ENCODE peak calls at places on chromosomes 13 and 19, in six cellular contexts. R is suprapubic skin, E is GM12878, Y is sigmoid colon, M is heart left ventricle, U is IMR-90. P is an unnamed sample.

GRCh38 chr13:51772781-51773180 is 31.2 kb downstream of the DHRS12 start:
- DNase-seq in U (no peak), Y (no peak), E (no peak), R (no peak), M (no peak), P (no peak)

GRCh38 chr13:49304356-49304755 is 56.6 kb downstream of the CDADC1 start:
- DNase-seq in Y (no peak), E (no peak), U (no peak), M (no peak), R (no peak), P (no peak)

GRCh38 chr13:42574435-42575311 is 721 bp downstream of the TNFSF11 start:
- DNase-seq in R (no peak), M (no peak), E (no peak), U (no peak), Y (no peak), P (peak)

GRCh38 chr13:40986328-40986856 is 32.7 kb downstream of the ELF1 start:
- DNase-seq in E (no peak), M (no peak), Y (no peak), R (no peak), U (peak), P (no peak)

GRCh38 chr19:52936151-52936957 is 13.1 kb upstream of the ZNF888 start:
- DNase-seq in U (no peak), E (peak), M (no peak), R (no peak), Y (peak), P (no peak)

GRCh38 chr19:54439174-54439851 is 9.7 kb upstream of the LENG8 start:
- DNase-seq in E (no peak), M (no peak), U (no peak), Y (no peak), R (no peak), P (no peak)

GRCh38 chr13:113014752-113015745 is 46.0 kb downstream of the MCF2L start:
- DNase-seq in E (no peak), R (no peak), M (no peak), Y (no peak), U (no peak), P (no peak)

GRCh38 chr13:51584731-51585191 is 499 bp downstream of the WDFY2 start:
- DNase-seq in R (peak), E (no peak), U (peak), M (no peak), Y (peak), P (no peak)

GRCh38 chr13:110399801-110400200 is 92.7 kb downstream of the COL4A2 start:
- DNase-seq in E (no peak), M (no peak), R (no peak), U (peak), Y (no peak), P (no peak)

GRCh38 chr13:72990883-72991282 is 67.9 kb upstream of the KLF5 start:
- DNase-seq in M (no peak), Y (no peak), U (peak), E (no peak), R (no peak), P (no peak)

GRCh38 chr13:109428146-109428545 is 358.2 kb downstream of the IRS2 start:
- DNase-seq in E (no peak), M (no peak), Y (no peak), R (no peak), U (no peak), P (no peak)

GRCh38 chr13:27599845-27600553 is 20.3 kb downstream of the LNX2 start:
- DNase-seq in E (no peak), U (peak), M (no peak), R (no peak), Y (no peak), P (no peak)

GRCh38 chr13:74675185-74675584 is 541.0 kb upstream of the KLF12 start:
- DNase-seq in E (no peak), R (no peak), Y (no peak), U (peak), M (no peak), P (no peak)

GRCh38 chr13:105878119-105878518 is 657.3 kb downstream of the EFNB2 start:
- DNase-seq in E (no peak), Y (no peak), U (no peak), R (no peak), M (no peak), P (no peak)

DNA sequence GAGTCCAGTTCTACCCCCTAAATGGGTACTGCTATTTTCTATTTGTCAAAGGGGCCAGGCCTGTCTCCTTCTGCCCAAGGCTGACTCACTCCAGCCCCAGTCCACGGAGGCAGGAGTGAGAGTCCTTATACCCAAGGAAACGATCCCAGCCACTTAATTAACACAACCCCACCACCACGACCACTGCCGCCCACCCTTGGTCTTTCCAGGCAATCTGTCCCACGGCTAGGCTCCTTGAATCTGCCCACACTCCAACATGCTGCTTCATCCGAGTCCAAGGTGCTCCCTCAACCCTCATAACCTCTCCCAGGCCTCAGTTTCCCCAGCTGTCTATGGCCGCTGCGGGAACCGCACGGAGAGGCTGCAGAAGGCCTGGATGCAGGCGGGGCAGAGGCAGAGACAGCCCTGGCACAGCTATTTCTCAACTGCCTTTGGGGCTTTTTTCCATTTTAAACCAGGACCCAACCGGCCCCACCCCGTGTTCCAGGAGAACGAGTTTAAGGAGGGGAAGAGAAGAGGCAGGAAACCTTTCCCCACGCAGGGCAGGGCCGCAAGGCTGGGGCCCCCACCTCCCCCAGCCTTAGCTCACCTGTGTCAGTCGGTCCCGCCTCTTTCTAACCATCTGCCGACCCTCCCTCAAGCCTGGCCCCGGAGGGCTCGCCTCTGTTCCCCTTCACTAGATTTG is 746 bp downstream of the RAB3D start:
- DNase-seq in E (no peak), Y (no peak), M (no peak), R (no peak), U (no peak), P (no peak)
- TF ChIP-seq POLR2A in E (no peak), Y (no peak), M (no peak), R (no peak), U (no peak), P (no peak)

DNA sequence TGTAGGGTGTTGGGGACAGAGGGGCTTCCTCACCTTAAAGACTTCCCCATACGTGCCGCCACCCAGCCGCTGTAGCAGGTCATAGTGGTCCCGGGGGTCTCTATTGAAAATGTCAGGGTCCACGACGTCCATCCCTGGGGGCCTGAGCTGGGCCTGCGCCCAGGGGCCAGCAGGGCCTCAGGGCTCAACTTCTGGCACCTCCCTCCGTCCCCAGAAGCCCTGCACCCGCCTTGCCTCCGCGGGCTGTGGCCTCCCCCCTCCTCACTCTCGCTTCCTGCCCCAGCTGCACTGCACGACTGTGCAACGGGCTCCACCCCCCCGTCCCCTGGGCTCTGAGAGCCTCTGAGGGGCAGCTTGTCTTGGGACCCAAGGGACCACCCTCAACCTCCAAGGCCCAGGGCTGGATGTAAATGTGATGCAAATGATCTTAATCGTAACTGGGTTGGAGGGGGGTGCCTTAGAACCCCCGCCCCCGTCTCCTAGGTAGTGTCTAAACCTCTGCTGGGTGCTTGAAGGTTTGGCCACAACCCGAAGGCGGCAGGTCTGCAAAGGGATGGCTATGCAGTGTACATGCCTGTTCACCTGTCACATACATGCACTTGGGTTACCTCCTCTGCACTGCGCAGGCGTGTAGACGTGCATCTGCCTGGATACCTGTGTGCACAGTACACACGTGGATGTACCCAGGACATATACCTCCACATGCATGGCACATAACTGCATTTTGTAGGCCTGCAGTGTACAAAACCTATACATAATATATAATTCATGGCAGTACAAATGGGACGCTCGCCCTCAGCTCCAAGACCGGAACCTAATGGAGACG is at the start of gene MAP4K1:
- DNase-seq in E (peak), R (no peak), Y (no peak), M (peak), U (no peak), P (peak)
- H3K4me3 ChIP-seq in E (peak), R (peak), Y (peak), M (peak), U (peak), P (peak)

DNA sequence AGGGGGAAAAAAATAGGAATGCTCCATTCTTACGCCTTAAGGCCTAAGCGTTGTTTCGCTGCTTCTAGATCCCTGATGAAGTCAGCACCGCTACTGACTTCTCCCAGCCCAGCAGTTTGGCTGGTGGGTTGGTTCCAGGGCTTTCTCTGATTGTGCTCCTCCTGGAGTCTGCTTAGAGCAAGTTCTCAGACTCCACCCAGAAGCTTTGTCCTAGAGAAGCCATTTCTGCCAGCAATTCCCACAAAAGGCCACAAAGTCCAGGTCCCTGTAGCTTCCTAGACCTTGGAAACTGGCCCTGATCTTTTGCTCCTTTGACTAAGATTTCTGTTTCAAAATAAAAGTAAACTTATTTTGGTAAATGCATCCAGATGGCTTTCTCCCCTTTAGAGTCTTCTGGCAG is 65.4 kb downstream of the KCTD12 start:
- DNase-seq in M (peak), Y (peak), R (peak), E (no peak), U (no peak), P (no peak)
- TF ChIP-seq CTCF in M (peak), Y (no peak), R (no peak), E (no peak), U (peak), P (no peak)

GRCh38 chr19:5694952-5695648 is 5.0 kb downstream of the RPL36 start:
- DNase-seq in U (no peak), Y (peak), R (no peak), E (no peak), M (no peak), P (no peak)
- TF ChIP-seq POLR2A in U (no peak), Y (no peak), R (no peak), E (no peak), M (no peak), P (no peak)

GRCh38 chr13:35840991-35841604 is 290.1 kb downstream of the DCLK1 start:
- DNase-seq in M (no peak), E (no peak), Y (no peak), U (no peak), R (no peak), P (no peak)
- H3K4me3 ChIP-seq in M (no peak), E (no peak), Y (no peak), U (no peak), R (no peak), P (no peak)

GRCh38 chr13:31200636-31200970 is 828 bp downstream of the B3GLCT start:
- DNase-seq in M (peak), E (no peak), U (no peak), R (no peak), Y (peak), P (peak)
- TF ChIP-seq CTCF in M (no peak), E (no peak), U (no peak), R (no peak), Y (no peak), P (no peak)

DNA sequence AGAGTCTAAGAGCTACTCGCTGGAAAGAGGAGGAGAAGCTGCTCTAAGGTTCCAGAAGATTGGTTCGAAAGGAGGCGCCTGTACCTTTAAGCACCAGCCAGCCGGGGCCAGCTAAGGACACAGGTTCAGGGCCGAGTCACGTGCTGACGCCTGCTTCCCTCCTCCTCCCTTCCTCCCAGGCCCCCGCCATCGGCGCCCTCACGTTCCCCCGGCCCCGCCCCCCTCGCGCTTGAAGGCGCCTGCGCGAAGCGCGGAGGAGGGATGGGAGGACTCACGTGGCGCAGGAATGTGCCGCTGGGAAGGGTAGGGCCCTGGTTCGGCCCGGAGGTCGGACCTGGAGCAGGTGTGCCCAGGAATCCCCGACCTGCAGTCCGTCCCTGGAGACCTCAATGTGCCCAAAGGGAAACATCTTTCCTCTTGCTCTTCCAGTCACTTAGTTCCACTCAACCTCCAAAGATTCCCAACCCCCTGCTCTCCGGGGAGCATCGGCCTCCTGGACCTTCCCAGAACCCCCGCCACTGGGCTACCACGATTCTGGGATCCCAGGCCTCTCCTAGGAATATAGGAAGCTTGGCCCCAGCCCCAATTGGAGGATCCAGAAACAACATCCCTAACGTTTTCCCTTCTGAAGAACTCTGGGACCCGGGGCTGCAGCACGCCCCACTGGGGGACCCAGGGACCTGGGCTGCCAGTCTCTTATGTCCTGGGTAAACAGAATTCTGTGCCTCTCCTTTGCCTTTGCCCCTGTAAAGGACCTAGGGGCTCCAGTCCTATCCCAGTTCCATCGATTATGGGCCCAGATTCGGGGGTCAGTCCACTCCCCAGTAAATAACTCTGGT is 2.5 kb downstream of the DBP start:
- DNase-seq in U (peak), Y (peak), R (peak), M (peak), E (peak), P (peak)
- TF ChIP-seq POLR2A in U (no peak), Y (peak), R (no peak), M (no peak), E (peak), P (no peak)

GRCh38 chr13:31160857-31161582 is 684 bp downstream of the HSPH1 start:
- DNase-seq in Y (peak), E (peak), M (peak), R (no peak), U (peak), P (peak)

GRCh38 chr13:31154939-31155338 is 6.8 kb downstream of the HSPH1 start:
- DNase-seq in M (no peak), Y (no peak), U (peak), R (no peak), E (no peak), P (no peak)

GRCh38 chr13:31161583-31162150 is at the start of gene HSPH1:
- DNase-seq in M (peak), E (peak), Y (peak), U (peak), R (peak), P (peak)

GRCh38 chr13:31162151-31163008 is 676 bp upstream of the HSPH1 start:
- DNase-seq in Y (peak), M (peak), E (peak), R (peak), U (peak), P (peak)

GRCh38 chr13:31159306-31159705 is 2.4 kb downstream of the HSPH1 start:
- DNase-seq in R (no peak), Y (no peak), U (peak), E (no peak), M (no peak), P (no peak)
- H3K4me3 ChIP-seq in R (no peak), Y (no peak), U (no peak), E (peak), M (no peak), P (no peak)

GRCh38 chr19:18924684-18925213 is 5.2 kb downstream of the DDX49 start:
- DNase-seq in Y (no peak), R (peak), M (no peak), E (no peak), U (no peak), P (no peak)
- TF ChIP-seq CTCF in Y (no peak), R (no peak), M (no peak), E (no peak), U (no peak), P (no peak)

DNA sequence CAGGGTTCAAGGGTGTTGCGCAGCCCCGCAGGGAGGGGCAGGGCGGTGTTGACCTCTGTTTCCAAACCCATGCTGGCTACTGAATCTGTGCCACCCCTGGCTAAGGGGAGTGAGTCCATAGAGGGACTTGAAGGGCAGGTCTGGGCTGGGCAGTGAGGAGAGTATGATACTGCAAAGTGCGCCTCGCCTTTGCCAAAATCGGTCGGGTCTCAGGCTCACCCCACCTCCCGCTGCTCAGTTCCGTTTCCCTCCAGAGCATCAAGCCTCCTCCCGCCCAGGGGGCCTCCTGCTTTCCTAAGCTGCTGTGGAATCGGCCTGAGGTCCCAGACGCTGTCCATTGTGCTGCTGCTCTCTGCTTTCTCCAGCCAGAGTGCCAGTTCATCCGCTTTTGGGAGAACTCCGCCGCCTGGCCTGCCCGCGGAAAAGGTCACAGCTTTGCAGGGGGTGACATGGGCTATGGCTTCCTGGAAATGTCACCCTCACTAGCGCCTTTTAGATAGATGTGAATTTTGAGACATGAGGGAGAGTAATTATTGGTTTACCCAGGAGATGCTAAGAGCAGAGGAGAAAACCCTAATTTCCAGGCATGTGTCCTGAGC is 1418.4 kb downstream of the UQCRFS1 start:
- DNase-seq in E (no peak), Y (no peak), R (no peak), U (peak), M (no peak), P (peak)
- TF ChIP-seq POLR2A in E (no peak), Y (no peak), R (no peak), U (no peak), M (no peak), P (no peak)